ENCODE peak calls at places on chromosomes 7 and 10, in five cellular contexts. F is right cardiac atrium, G is ovary, O is pancreas, Q is upper lobe of right lung. J is an unnamed sample.

GRCh38 chr10:130807721-130808120 is 503.8 kb downstream of the TCERG1L start:
- DNase-seq in F (no peak), G (no peak), O (no peak), Q (peak; percentile 32), J (peak; percentile 9)

GRCh38 chr7:9307131-9307530 is 873.7 kb downstream of the NXPH1 start:
- DNase-seq in F (no peak), G (no peak), O (no peak), Q (no peak), J (no peak)

GRCh38 chr7:86201767-86202166 is 441.9 kb upstream of the GRM3 start:
- DNase-seq in F (no peak), G (no peak), O (no peak), Q (no peak), J (no peak)

GRCh38 chr10:43925793-43926192 is 277.1 kb upstream of the ZNF32 start:
- DNase-seq in F (no peak), G (no peak), O (no peak), Q (peak; percentile 38), J (no peak)

GRCh38 chr10:121668336-121669009 is 70.2 kb upstream of the FGFR2 start:
- DNase-seq in F (peak; percentile 63), G (peak; percentile 77), O (peak; percentile 66), Q (peak; percentile 69), J (peak; percentile 71)

GRCh38 chr10:44011603-44011981 is 362.9 kb upstream of the ZNF32 start:
- DNase-seq in F (no peak), G (no peak), O (no peak), Q (no peak), J (no peak)

GRCh38 chr10:33414841-33415240 is 80.4 kb upstream of the NRP1 start:
- DNase-seq in F (no peak), G (no peak), O (no peak), Q (no peak), J (no peak)

GRCh38 chr10:104881740-104882139 is 240.7 kb downstream of the SORCS3 start:
- DNase-seq in F (no peak), G (no peak), O (no peak), Q (no peak), J (no peak)

GRCh38 chr7:112060625-112061024 is 145.6 kb downstream of the DOCK4 start:
- DNase-seq in F (no peak), G (no peak), O (no peak), Q (no peak), J (no peak)

GRCh38 chr10:36540611-36541010 is 584.8 kb upstream of the ANKRD30A start:
- DNase-seq in F (no peak), G (no peak), O (no peak), Q (no peak), J (no peak)

GRCh38 chr10:125060851-125061556 is 99.4 kb downstream of the CTBP2 start:
- DNase-seq in F (peak; percentile 86), G (peak; percentile 90), O (peak; percentile 89), Q (peak; percentile 92), J (peak; percentile 89)

GRCh38 chr10:69973678-69974077 is 79.0 kb upstream of the MACROH2A2 start:
- DNase-seq in F (no peak), G (no peak), O (no peak), Q (no peak), J (no peak)

GRCh38 chr10:72275351-72276012 is 1.8 kb downstream of the DDIT4 start:
- DNase-seq in F (no peak), G (peak; percentile 55), O (peak; percentile 75), Q (no peak), J (peak; percentile 53)

GRCh38 chr10:127737563-127738511 is 852 bp downstream of the FOXI2 start:
- DNase-seq in F (no peak), G (no peak), O (no peak), Q (no peak), J (no peak)

GRCh38 chr10:63375859-63376258 is 89.9 kb downstream of the JMJD1C start:
- DNase-seq in F (no peak), G (no peak), O (no peak), Q (no peak), J (no peak)

GRCh38 chr7:35551682-35552081 is 143.3 kb downstream of the HERPUD2 start:
- DNase-seq in F (no peak), G (no peak), O (no peak), Q (no peak), J (no peak)

GRCh38 chr10:49081532-49082275 is 33.6 kb downstream of the VSTM4 start:
- DNase-seq in F (peak; percentile 59), G (peak; percentile 76), O (peak; percentile 34), Q (no peak), J (peak; percentile 84)

GRCh38 chr10:122143238-122143841 is 127.8 kb upstream of the BTBD16 start:
- DNase-seq in F (no peak), G (no peak), O (no peak), Q (no peak), J (no peak)

GRCh38 chr10:80275135-80275498 is 14.3 kb downstream of the MAT1A start:
- DNase-seq in F (no peak), G (no peak), O (no peak), Q (no peak), J (no peak)

GRCh38 chr7:99098824-99099498 is 44.9 kb downstream of the SMURF1 start:
- DNase-seq in F (no peak), G (no peak), O (no peak), Q (no peak), J (no peak)

GRCh38 chr10:25631471-25631870 is 302.6 kb upstream of the MYO3A start:
- DNase-seq in F (peak; percentile 10), G (no peak), O (no peak), Q (no peak), J (no peak)

DNA sequence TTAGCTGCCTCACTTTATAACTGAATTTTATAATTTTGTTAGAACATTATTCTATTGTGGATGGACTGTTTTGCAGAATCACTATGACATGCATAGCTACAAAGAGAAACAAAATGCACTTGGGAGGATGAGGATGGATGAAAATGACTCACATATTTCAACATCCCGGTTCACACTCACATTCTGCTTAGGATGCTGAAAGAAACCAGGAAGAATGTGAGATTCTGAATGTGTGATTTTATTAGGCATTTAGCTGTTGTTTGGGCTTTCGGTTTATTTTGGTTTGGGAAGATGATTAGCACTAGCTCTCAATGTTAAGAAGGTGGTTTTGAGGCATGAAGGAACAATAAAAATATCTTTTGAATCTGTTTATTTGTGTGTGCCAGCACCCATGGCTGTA is 235.5 kb downstream of the SEMA3E start:
- DNase-seq in F (no peak), G (no peak), O (no peak), Q (no peak), J (no peak)
- H3K27ac ChIP-seq in F (no peak overlapping the region), G (no peak overlapping the region), O (no peak overlapping the region), Q (no peak overlapping the region), J (no peak overlapping the region)

DNA sequence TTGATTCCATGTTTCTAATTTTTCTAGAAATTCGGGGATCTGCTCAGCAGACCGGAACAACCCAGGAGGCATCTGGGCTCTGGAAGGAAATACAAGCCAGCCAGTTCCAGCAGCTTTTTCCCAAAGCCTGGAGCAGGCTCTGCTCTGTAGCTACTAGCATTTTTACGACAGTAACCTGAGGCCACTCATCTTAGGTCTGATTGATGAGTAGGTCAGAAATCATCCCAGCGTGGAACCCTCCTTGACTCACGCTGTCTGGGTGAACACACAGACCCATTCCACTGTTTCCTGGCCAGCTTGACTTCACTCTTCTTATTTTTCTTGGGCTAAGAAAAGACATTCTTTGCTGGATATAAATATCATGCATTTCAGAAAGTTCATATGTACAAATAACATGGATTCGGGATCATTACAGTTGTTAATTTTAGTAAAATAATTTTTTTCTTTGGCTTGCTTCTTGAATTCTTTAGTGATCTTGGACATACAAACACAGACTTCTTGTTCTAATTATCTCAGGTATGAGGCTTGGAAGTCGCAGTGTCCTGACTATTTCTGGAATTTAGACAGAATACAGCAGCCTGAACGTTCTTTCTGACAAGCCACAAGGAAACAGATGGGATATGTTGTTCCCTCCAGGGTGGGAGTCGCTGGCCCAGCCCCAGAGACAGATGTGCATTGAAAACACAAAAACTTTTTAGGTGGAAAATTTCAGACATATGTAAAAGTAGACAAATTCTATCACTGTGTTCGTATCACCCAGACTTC is 54.6 kb upstream of the PITRM1 start:
- DNase-seq in F (no peak), G (no peak), O (no peak), Q (no peak), J (no peak)
- H3K27ac ChIP-seq in F (no peak overlapping the region), G (no peak overlapping the region), O (no peak overlapping the region), Q (no peak overlapping the region), J (no peak overlapping the region)

GRCh38 chr10:110927461-110927860 is 8.1 kb downstream of the SHOC2 start:
- DNase-seq in F (no peak), G (no peak), O (no peak), Q (no peak), J (no peak)
- H3K27ac ChIP-seq in F (no peak overlapping the region), G (no peak overlapping the region), O (no peak overlapping the region), Q (no peak overlapping the region), J (no peak overlapping the region)

DNA sequence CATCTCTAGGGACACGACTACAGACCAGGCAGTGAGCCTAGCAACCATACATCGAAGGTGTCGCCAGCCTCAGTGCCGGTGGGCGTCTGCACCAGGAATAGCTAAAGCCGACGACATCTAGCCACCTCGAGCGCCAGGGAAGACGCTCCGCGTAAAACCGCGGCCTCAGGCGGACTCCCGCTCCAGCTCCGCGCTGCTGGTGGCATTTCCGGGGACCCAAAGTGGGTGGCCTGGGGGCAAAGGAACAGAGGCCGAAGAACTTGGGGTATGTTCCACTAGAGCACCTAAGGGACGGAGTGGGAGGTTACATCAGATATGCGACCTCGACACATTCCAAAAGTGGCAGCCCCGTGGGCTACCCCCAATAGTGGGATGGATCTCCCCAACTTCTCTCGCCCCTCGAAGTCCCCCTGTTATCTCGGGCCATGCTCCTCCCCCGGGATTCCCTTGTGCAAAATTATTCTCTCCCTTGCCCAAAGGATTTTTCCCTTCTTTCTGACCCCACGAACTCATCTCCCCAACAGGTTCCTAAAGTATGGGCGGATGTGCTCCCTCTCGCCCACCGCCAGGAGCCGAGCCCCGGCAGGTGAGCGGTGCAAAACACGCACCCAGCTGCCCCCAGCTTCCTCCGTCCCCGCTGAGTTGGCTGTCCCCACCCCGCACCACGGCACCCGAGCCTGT is 1.2 kb downstream of the KCNMA1 start:
- DNase-seq in F (no peak), G (no peak), O (no peak), Q (no peak), J (no peak)
- H3K27ac ChIP-seq in F (no peak overlapping the region), G (no peak overlapping the region), O (no peak overlapping the region), Q (no peak overlapping the region), J (no peak overlapping the region)

DNA sequence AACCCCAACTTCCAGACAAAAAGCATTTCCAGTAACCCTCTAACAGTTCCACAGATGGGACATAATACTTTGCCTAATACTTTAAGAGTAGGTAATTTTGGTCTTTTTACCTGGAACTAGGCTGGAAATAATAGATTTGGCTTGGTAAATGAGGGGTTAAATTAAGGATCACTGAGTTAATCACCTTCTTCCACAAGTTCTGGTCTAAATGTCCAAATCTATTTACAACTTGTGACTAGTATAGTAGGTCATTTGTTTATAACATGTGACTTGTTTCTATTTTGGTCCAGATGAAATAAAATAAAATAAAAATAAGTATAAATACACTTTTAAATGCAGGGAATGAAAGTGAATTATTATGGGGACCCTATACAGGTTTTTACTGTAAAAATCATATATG is 80.1 kb downstream of the PRKCQ start:
- DNase-seq in F (no peak), G (no peak), O (no peak), Q (no peak), J (no peak)
- H3K27ac ChIP-seq in F (no peak overlapping the region), G (no peak overlapping the region), O (no peak overlapping the region), Q (no peak overlapping the region), J (no peak overlapping the region)

GRCh38 chr10:11148131-11148530 is 130.5 kb downstream of the CELF2 start:
- DNase-seq in F (no peak), G (no peak), O (no peak), Q (no peak), J (no peak)
- H3K27ac ChIP-seq in F (peak overlapping the region; percentile 16), G (no peak overlapping the region), O (no peak overlapping the region), Q (no peak overlapping the region), J (no peak overlapping the region)